ENCODE peak calls at places on chromosomes 1 and 21, in ten cellular contexts. One of them, this sample, is unnamed.

GRCh38 chr1:43835141-43836021 is 98.2 kb upstream of the ARTN start:
- DNase-seq in GM23338: peak
- DNase-seq in foreskin fibroblast: peak
- DNase-seq in PC-3: peak
- DNase-seq in A549: no peak
- DNase-seq in cardiac muscle cell: no peak
- DNase-seq in prostate gland: no peak
- DNase-seq in choroid plexus epithelial cell: peak
- DNase-seq in body of pancreas: no peak
- DNase-seq in Karpas-422: peak
- DNase-seq in this sample: no peak

GRCh38 chr1:20665736-20666135 is 4.6 kb upstream of the DDOST start:
- DNase-seq in GM23338: no peak
- DNase-seq in foreskin fibroblast: no peak
- DNase-seq in PC-3: no peak
- DNase-seq in A549: no peak
- DNase-seq in cardiac muscle cell: no peak
- DNase-seq in prostate gland: no peak
- DNase-seq in choroid plexus epithelial cell: no peak
- DNase-seq in body of pancreas: no peak
- DNase-seq in Karpas-422: no peak
- DNase-seq in this sample: no peak

GRCh38 chr1:94927405-94928175 is 680 bp upstream of the CNN3 start:
- DNase-seq in GM23338: peak
- DNase-seq in foreskin fibroblast: peak
- DNase-seq in PC-3: no peak
- DNase-seq in A549: no peak
- DNase-seq in cardiac muscle cell: peak
- DNase-seq in prostate gland: peak
- DNase-seq in choroid plexus epithelial cell: peak
- DNase-seq in body of pancreas: peak
- DNase-seq in Karpas-422: no peak
- DNase-seq in this sample: no peak

GRCh38 chr1:212977781-212978645 is 27.7 kb downstream of the VASH2 start:
- DNase-seq in GM23338: no peak
- DNase-seq in foreskin fibroblast: no peak
- DNase-seq in PC-3: no peak
- DNase-seq in A549: no peak
- DNase-seq in cardiac muscle cell: no peak
- DNase-seq in prostate gland: no peak
- DNase-seq in choroid plexus epithelial cell: no peak
- DNase-seq in body of pancreas: no peak
- DNase-seq in Karpas-422: no peak
- DNase-seq in this sample: no peak

GRCh38 chr1:81733465-81733864 is 67.3 kb upstream of the ADGRL2 start:
- DNase-seq in GM23338: peak
- DNase-seq in foreskin fibroblast: no peak
- DNase-seq in PC-3: no peak
- DNase-seq in A549: no peak
- DNase-seq in cardiac muscle cell: no peak
- DNase-seq in prostate gland: no peak
- DNase-seq in choroid plexus epithelial cell: no peak
- DNase-seq in body of pancreas: no peak
- DNase-seq in Karpas-422: no peak
- DNase-seq in this sample: no peak

GRCh38 chr1:161200992-161201827 is 957 bp upstream of the NDUFS2 start:
- DNase-seq in GM23338: peak
- DNase-seq in foreskin fibroblast: peak
- DNase-seq in PC-3: no peak
- DNase-seq in A549: no peak
- DNase-seq in cardiac muscle cell: no peak
- DNase-seq in prostate gland: peak
- DNase-seq in choroid plexus epithelial cell: peak
- DNase-seq in body of pancreas: peak
- DNase-seq in Karpas-422: no peak
- DNase-seq in this sample: peak

GRCh38 chr1:162728597-162728996 is 61.9 kb upstream of the HSD17B7 start:
- DNase-seq in GM23338: no peak
- DNase-seq in foreskin fibroblast: no peak
- DNase-seq in PC-3: no peak
- DNase-seq in A549: no peak
- DNase-seq in cardiac muscle cell: no peak
- DNase-seq in prostate gland: no peak
- DNase-seq in choroid plexus epithelial cell: no peak
- DNase-seq in body of pancreas: no peak
- DNase-seq in Karpas-422: no peak
- DNase-seq in this sample: no peak

GRCh38 chr1:228668553-228669400 is 66.5 kb upstream of the RHOU start:
- DNase-seq in GM23338: no peak
- DNase-seq in foreskin fibroblast: peak
- DNase-seq in PC-3: no peak
- DNase-seq in A549: no peak
- DNase-seq in cardiac muscle cell: no peak
- DNase-seq in prostate gland: no peak
- DNase-seq in choroid plexus epithelial cell: peak
- DNase-seq in body of pancreas: peak
- DNase-seq in Karpas-422: no peak
- DNase-seq in this sample: no peak

GRCh38 chr1:242189591-242189990 is 190.7 kb upstream of the MAP1LC3C start:
- DNase-seq in GM23338: no peak
- DNase-seq in foreskin fibroblast: no peak
- DNase-seq in PC-3: peak
- DNase-seq in A549: peak
- DNase-seq in cardiac muscle cell: no peak
- DNase-seq in prostate gland: no peak
- DNase-seq in choroid plexus epithelial cell: no peak
- DNase-seq in body of pancreas: no peak
- DNase-seq in Karpas-422: no peak
- DNase-seq in this sample: no peak

GRCh38 chr1:59766463-59766862 is 48.3 kb upstream of the HOOK1 start:
- DNase-seq in GM23338: no peak
- DNase-seq in foreskin fibroblast: no peak
- DNase-seq in PC-3: no peak
- DNase-seq in A549: no peak
- DNase-seq in cardiac muscle cell: no peak
- DNase-seq in prostate gland: no peak
- DNase-seq in choroid plexus epithelial cell: no peak
- DNase-seq in body of pancreas: no peak
- DNase-seq in Karpas-422: no peak
- DNase-seq in this sample: no peak

GRCh38 chr1:16181887-16182719 is 26.2 kb upstream of the EPHA2 start:
- DNase-seq in GM23338: peak
- DNase-seq in foreskin fibroblast: peak
- DNase-seq in PC-3: peak
- DNase-seq in A549: peak
- DNase-seq in cardiac muscle cell: peak
- DNase-seq in prostate gland: peak
- DNase-seq in choroid plexus epithelial cell: peak
- DNase-seq in body of pancreas: peak
- DNase-seq in Karpas-422: no peak
- DNase-seq in this sample: peak

GRCh38 chr1:45644661-45645060 is 20.8 kb upstream of the CCDC17 start:
- DNase-seq in GM23338: no peak
- DNase-seq in foreskin fibroblast: no peak
- DNase-seq in PC-3: no peak
- DNase-seq in A549: no peak
- DNase-seq in cardiac muscle cell: no peak
- DNase-seq in prostate gland: no peak
- DNase-seq in choroid plexus epithelial cell: no peak
- DNase-seq in body of pancreas: no peak
- DNase-seq in Karpas-422: peak
- DNase-seq in this sample: no peak

GRCh38 chr21:16116798-16117197 is 387.0 kb downstream of the USP25 start:
- DNase-seq in GM23338: no peak
- DNase-seq in foreskin fibroblast: peak
- DNase-seq in PC-3: peak
- DNase-seq in A549: no peak
- DNase-seq in cardiac muscle cell: no peak
- DNase-seq in prostate gland: no peak
- DNase-seq in choroid plexus epithelial cell: peak
- DNase-seq in body of pancreas: no peak
- DNase-seq in Karpas-422: no peak
- DNase-seq in this sample: no peak

GRCh38 chr1:157198619-157199420 is 60.6 kb upstream of the ETV3 start:
- DNase-seq in GM23338: no peak
- DNase-seq in foreskin fibroblast: no peak
- DNase-seq in PC-3: no peak
- DNase-seq in A549: no peak
- DNase-seq in cardiac muscle cell: no peak
- DNase-seq in prostate gland: no peak
- DNase-seq in choroid plexus epithelial cell: no peak
- DNase-seq in body of pancreas: peak
- DNase-seq in Karpas-422: no peak
- DNase-seq in this sample: no peak

GRCh38 chr1:117842408-117843170 is 86.8 kb downstream of the GDAP2 start:
- DNase-seq in GM23338: peak
- DNase-seq in foreskin fibroblast: no peak
- DNase-seq in PC-3: peak
- DNase-seq in A549: no peak
- DNase-seq in cardiac muscle cell: no peak
- DNase-seq in prostate gland: no peak
- DNase-seq in choroid plexus epithelial cell: peak
- DNase-seq in body of pancreas: no peak
- DNase-seq in Karpas-422: peak
- DNase-seq in this sample: no peak

GRCh38 chr1:181124206-181124825 is 35.8 kb downstream of the IER5 start:
- DNase-seq in GM23338: no peak
- DNase-seq in foreskin fibroblast: no peak
- DNase-seq in PC-3: no peak
- DNase-seq in A549: no peak
- DNase-seq in cardiac muscle cell: no peak
- DNase-seq in prostate gland: no peak
- DNase-seq in choroid plexus epithelial cell: no peak
- DNase-seq in body of pancreas: no peak
- DNase-seq in Karpas-422: no peak
- DNase-seq in this sample: no peak
- H3K4me3 ChIP-seq in GM23338: no peak
- H3K4me3 ChIP-seq in foreskin fibroblast: no peak
- H3K4me3 ChIP-seq in PC-3: no peak
- H3K4me3 ChIP-seq in A549: no peak
- H3K4me3 ChIP-seq in cardiac muscle cell: no peak
- H3K4me3 ChIP-seq in prostate gland: no peak
- H3K4me3 ChIP-seq in choroid plexus epithelial cell: no peak
- H3K4me3 ChIP-seq in body of pancreas: no peak
- H3K4me3 ChIP-seq in Karpas-422: no peak
- H3K4me3 ChIP-seq in this sample: no peak

GRCh38 chr1:172283766-172284165 is 136.7 kb upstream of the C1orf105 start:
- DNase-seq in GM23338: no peak
- DNase-seq in foreskin fibroblast: no peak
- DNase-seq in PC-3: no peak
- DNase-seq in A549: no peak
- DNase-seq in cardiac muscle cell: no peak
- DNase-seq in prostate gland: no peak
- DNase-seq in choroid plexus epithelial cell: no peak
- DNase-seq in body of pancreas: no peak
- DNase-seq in Karpas-422: no peak
- DNase-seq in this sample: no peak

GRCh38 chr1:172286629-172287076 is 133.8 kb upstream of the C1orf105 start:
- DNase-seq in GM23338: no peak
- DNase-seq in foreskin fibroblast: peak
- DNase-seq in PC-3: peak
- DNase-seq in A549: no peak
- DNase-seq in cardiac muscle cell: no peak
- DNase-seq in prostate gland: no peak
- DNase-seq in choroid plexus epithelial cell: peak
- DNase-seq in body of pancreas: peak
- DNase-seq in Karpas-422: no peak
- DNase-seq in this sample: peak

GRCh38 chr1:172288611-172289010 is 131.9 kb upstream of the C1orf105 start:
- DNase-seq in GM23338: no peak
- DNase-seq in foreskin fibroblast: no peak
- DNase-seq in PC-3: no peak
- DNase-seq in A549: no peak
- DNase-seq in cardiac muscle cell: no peak
- DNase-seq in prostate gland: no peak
- DNase-seq in choroid plexus epithelial cell: no peak
- DNase-seq in body of pancreas: no peak
- DNase-seq in Karpas-422: no peak
- DNase-seq in this sample: no peak

GRCh38 chr1:172289448-172289847 is 131.0 kb upstream of the C1orf105 start:
- DNase-seq in GM23338: no peak
- DNase-seq in foreskin fibroblast: no peak
- DNase-seq in PC-3: no peak
- DNase-seq in A549: no peak
- DNase-seq in cardiac muscle cell: no peak
- DNase-seq in prostate gland: no peak
- DNase-seq in choroid plexus epithelial cell: no peak
- DNase-seq in body of pancreas: no peak
- DNase-seq in Karpas-422: no peak
- DNase-seq in this sample: no peak

DNA sequence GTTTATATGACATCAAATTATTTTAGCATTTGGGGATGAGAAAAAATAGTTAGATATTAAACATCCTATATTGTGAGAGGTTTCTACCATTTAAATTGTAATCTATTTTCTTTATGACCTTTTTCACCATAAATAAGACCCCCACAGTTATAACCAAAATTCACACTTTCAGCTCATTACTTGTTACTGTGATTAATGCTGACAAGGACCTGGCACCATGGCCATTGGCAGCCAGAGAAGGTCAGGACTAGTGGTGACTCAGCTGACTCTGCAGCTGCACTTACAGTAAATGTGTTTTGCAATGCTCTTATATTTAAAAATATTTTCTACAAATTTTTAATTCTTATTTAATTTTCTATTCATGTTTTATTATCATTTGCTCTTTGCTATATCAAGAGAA is 133.3 kb upstream of the C1orf105 start:
- DNase-seq in GM23338: no peak
- DNase-seq in foreskin fibroblast: peak
- DNase-seq in PC-3: peak
- DNase-seq in A549: no peak
- DNase-seq in cardiac muscle cell: no peak
- DNase-seq in prostate gland: no peak
- DNase-seq in choroid plexus epithelial cell: peak
- DNase-seq in body of pancreas: peak
- DNase-seq in Karpas-422: no peak
- DNase-seq in this sample: peak
- H3K4me3 ChIP-seq in GM23338: no peak
- H3K4me3 ChIP-seq in foreskin fibroblast: no peak
- H3K4me3 ChIP-seq in PC-3: no peak
- H3K4me3 ChIP-seq in A549: no peak
- H3K4me3 ChIP-seq in cardiac muscle cell: no peak
- H3K4me3 ChIP-seq in prostate gland: no peak
- H3K4me3 ChIP-seq in choroid plexus epithelial cell: no peak
- H3K4me3 ChIP-seq in body of pancreas: no peak
- H3K4me3 ChIP-seq in Karpas-422: no peak
- H3K4me3 ChIP-seq in this sample: no peak

GRCh38 chr1:11730429-11730861 is 5.5 kb upstream of the AGTRAP start:
- DNase-seq in GM23338: no peak
- DNase-seq in foreskin fibroblast: peak
- DNase-seq in PC-3: peak
- DNase-seq in A549: no peak
- DNase-seq in cardiac muscle cell: no peak
- DNase-seq in prostate gland: peak
- DNase-seq in choroid plexus epithelial cell: peak
- DNase-seq in body of pancreas: no peak
- DNase-seq in Karpas-422: peak
- DNase-seq in this sample: no peak
- H3K4me3 ChIP-seq in GM23338: no peak
- H3K4me3 ChIP-seq in foreskin fibroblast: no peak
- H3K4me3 ChIP-seq in PC-3: no peak
- H3K4me3 ChIP-seq in A549: no peak
- H3K4me3 ChIP-seq in cardiac muscle cell: no peak
- H3K4me3 ChIP-seq in prostate gland: no peak
- H3K4me3 ChIP-seq in choroid plexus epithelial cell: no peak
- H3K4me3 ChIP-seq in body of pancreas: no peak
- H3K4me3 ChIP-seq in Karpas-422: no peak
- H3K4me3 ChIP-seq in this sample: no peak

GRCh38 chr1:36398370-36398977 is 766 bp upstream of the LSM10 start:
- DNase-seq in GM23338: no peak
- DNase-seq in foreskin fibroblast: no peak
- DNase-seq in PC-3: no peak
- DNase-seq in A549: no peak
- DNase-seq in cardiac muscle cell: no peak
- DNase-seq in prostate gland: no peak
- DNase-seq in choroid plexus epithelial cell: no peak
- DNase-seq in body of pancreas: no peak
- DNase-seq in Karpas-422: no peak
- DNase-seq in this sample: peak
- H3K4me3 ChIP-seq in GM23338: peak
- H3K4me3 ChIP-seq in foreskin fibroblast: no peak
- H3K4me3 ChIP-seq in PC-3: peak
- H3K4me3 ChIP-seq in A549: no peak
- H3K4me3 ChIP-seq in cardiac muscle cell: no peak
- H3K4me3 ChIP-seq in prostate gland: no peak
- H3K4me3 ChIP-seq in choroid plexus epithelial cell: no peak
- H3K4me3 ChIP-seq in body of pancreas: no peak
- H3K4me3 ChIP-seq in Karpas-422: peak
- H3K4me3 ChIP-seq in this sample: no peak